ENCODE peak calls at places on chromosomes 1 and 21, in four cellular contexts. One of them, this sample, is unnamed.
A peak's percentile ranks its signal among the peaks of the same experiment; 100 is the strongest.

GRCh38 chr1:51961231-51961630 is 29.3 kb downstream of the RAB3B start:
- DNase-seq in foreskin fibroblast: no peak
- DNase-seq in uterus: no peak
- DNase-seq in esophagus squamous epithelium: no peak
- DNase-seq in this sample: no peak

GRCh38 chr1:92944901-92945747 is 16.1 kb downstream of the DIPK1A start:
- DNase-seq in foreskin fibroblast: no peak
- DNase-seq in uterus: no peak
- DNase-seq in esophagus squamous epithelium: no peak
- DNase-seq in this sample: no peak

GRCh38 chr1:167718926-167719691 is 2.7 kb upstream of the MPZL1 start:
- DNase-seq in foreskin fibroblast: no peak
- DNase-seq in uterus: no peak
- DNase-seq in esophagus squamous epithelium: no peak
- DNase-seq in this sample: no peak

GRCh38 chr21:39094087-39094785 is 89.0 kb downstream of the PSMG1 start:
- DNase-seq in foreskin fibroblast: no peak
- DNase-seq in uterus: no peak
- DNase-seq in esophagus squamous epithelium: no peak
- DNase-seq in this sample: no peak

GRCh38 chr21:41387824-41388223 is 26.0 kb downstream of the MX2 start:
- DNase-seq in foreskin fibroblast: no peak
- DNase-seq in uterus: no peak
- DNase-seq in esophagus squamous epithelium: no peak
- DNase-seq in this sample: no peak

GRCh38 chr1:210830034-210831028 is 303.6 kb downstream of the KCNH1 start:
- DNase-seq in foreskin fibroblast: no peak
- DNase-seq in uterus: no peak
- DNase-seq in esophagus squamous epithelium: no peak
- DNase-seq in this sample: no peak

GRCh38 chr21:35328856-35329455 is 279.9 kb upstream of the RUNX1 start:
- DNase-seq in foreskin fibroblast: no peak
- DNase-seq in uterus: no peak
- DNase-seq in esophagus squamous epithelium: no peak
- DNase-seq in this sample: no peak

GRCh38 chr1:241440904-241441303 is 78.7 kb downstream of the FH start:
- DNase-seq in foreskin fibroblast: peak; percentile 40
- DNase-seq in uterus: no peak
- DNase-seq in esophagus squamous epithelium: no peak
- DNase-seq in this sample: no peak

GRCh38 chr1:18158731-18159130 is 51.1 kb downstream of the IGSF21 start:
- DNase-seq in foreskin fibroblast: no peak
- DNase-seq in uterus: no peak
- DNase-seq in esophagus squamous epithelium: no peak
- DNase-seq in this sample: no peak

GRCh38 chr1:193019442-193020026 is 39.6 kb downstream of the UCHL5 start:
- DNase-seq in foreskin fibroblast: peak; percentile 30
- DNase-seq in uterus: no peak
- DNase-seq in esophagus squamous epithelium: no peak
- DNase-seq in this sample: peak; percentile 73

GRCh38 chr1:29696656-29697390 is 460.5 kb downstream of the PTPRU start:
- DNase-seq in foreskin fibroblast: no peak
- DNase-seq in uterus: no peak
- DNase-seq in esophagus squamous epithelium: no peak
- DNase-seq in this sample: no peak

GRCh38 chr1:12478612-12478985 is 139.4 kb downstream of the DHRS3 start:
- DNase-seq in foreskin fibroblast: no peak
- DNase-seq in uterus: peak; percentile 44
- DNase-seq in esophagus squamous epithelium: no peak
- DNase-seq in this sample: no peak

GRCh38 chr1:16907870-16908758 is 12.3 kb downstream of the RNU1-2 start:
- DNase-seq in foreskin fibroblast: no peak
- DNase-seq in uterus: no peak
- DNase-seq in esophagus squamous epithelium: no peak
- DNase-seq in this sample: no peak

GRCh38 chr1:244214009-244214967 is 163.2 kb downstream of the ZBTB18 start:
- DNase-seq in foreskin fibroblast: peak; percentile 97
- DNase-seq in uterus: peak; percentile 57
- DNase-seq in esophagus squamous epithelium: no peak
- DNase-seq in this sample: peak; percentile 99

GRCh38 chr1:151978910-151979309 is 14.7 kb downstream of the S100A10 start:
- DNase-seq in foreskin fibroblast: no peak
- DNase-seq in uterus: no peak
- DNase-seq in esophagus squamous epithelium: no peak
- DNase-seq in this sample: no peak

GRCh38 chr1:29120955-29121485 is 2.7 kb downstream of the TMEM200B start:
- DNase-seq in foreskin fibroblast: peak; percentile 35
- DNase-seq in uterus: peak; percentile 67
- DNase-seq in esophagus squamous epithelium: no peak
- DNase-seq in this sample: peak; percentile 38

GRCh38 chr1:77832889-77833288 is 53.4 kb downstream of the MIGA1 start:
- DNase-seq in foreskin fibroblast: peak; percentile 93
- DNase-seq in uterus: no peak
- DNase-seq in esophagus squamous epithelium: no peak
- DNase-seq in this sample: peak; percentile 95

GRCh38 chr1:224700915-224701531 is 84.9 kb downstream of the CNIH3 start:
- DNase-seq in foreskin fibroblast: no peak
- DNase-seq in uterus: no peak
- DNase-seq in esophagus squamous epithelium: no peak
- DNase-seq in this sample: no peak

GRCh38 chr1:43049487-43049886 is 90.8 kb upstream of the SLC2A1 start:
- DNase-seq in foreskin fibroblast: no peak
- DNase-seq in uterus: no peak
- DNase-seq in esophagus squamous epithelium: no peak
- DNase-seq in this sample: no peak

GRCh38 chr1:59379028-59379728 is 82.3 kb downstream of the FGGY start:
- DNase-seq in foreskin fibroblast: no peak
- DNase-seq in uterus: no peak
- DNase-seq in esophagus squamous epithelium: no peak
- DNase-seq in this sample: no peak

GRCh38 chr1:237205400-237206064 is 163.5 kb downstream of the RYR2 start:
- DNase-seq in foreskin fibroblast: no peak
- DNase-seq in uterus: peak; percentile 67
- DNase-seq in esophagus squamous epithelium: no peak
- DNase-seq in this sample: peak; percentile 6

GRCh38 chr1:23555949-23556640 is 3.2 kb downstream of the ID3 start:
- DNase-seq in foreskin fibroblast: peak; percentile 68
- DNase-seq in uterus: no peak
- DNase-seq in esophagus squamous epithelium: no peak
- DNase-seq in this sample: peak; percentile 87

GRCh38 chr1:201696217-201696761 is 132.7 kb upstream of the IPO9 start:
- DNase-seq in foreskin fibroblast: peak; percentile 97
- DNase-seq in uterus: peak; percentile 94
- DNase-seq in esophagus squamous epithelium: no peak
- DNase-seq in this sample: peak; percentile 93

GRCh38 chr1:166489670-166490436 is 323.1 kb upstream of the FAM78B start:
- DNase-seq in foreskin fibroblast: no peak
- DNase-seq in uterus: no peak
- DNase-seq in esophagus squamous epithelium: peak; percentile 6
- DNase-seq in this sample: no peak

GRCh38 chr21:41953831-41954653 is at the start of gene C2CD2:
- DNase-seq in foreskin fibroblast: peak; percentile 81
- DNase-seq in uterus: peak; percentile 75
- DNase-seq in esophagus squamous epithelium: no peak
- DNase-seq in this sample: peak; percentile 59

GRCh38 chr1:93448292-93448982 is 519 bp downstream of the FNBP1L start:
- DNase-seq in foreskin fibroblast: no peak
- DNase-seq in uterus: peak; percentile 56
- DNase-seq in esophagus squamous epithelium: no peak
- DNase-seq in this sample: peak; percentile 23

GRCh38 chr21:37878946-37879660 is 37.2 kb downstream of the KCNJ6 start:
- DNase-seq in foreskin fibroblast: peak; percentile 74
- DNase-seq in uterus: no peak
- DNase-seq in esophagus squamous epithelium: no peak
- DNase-seq in this sample: peak; percentile 79

GRCh38 chr1:67211589-67212563 is 45.6 kb downstream of the IL23R start:
- DNase-seq in foreskin fibroblast: no peak
- DNase-seq in uterus: no peak
- DNase-seq in esophagus squamous epithelium: no peak
- DNase-seq in this sample: peak; percentile 28

GRCh38 chr1:162855461-162856150 is 5.4 kb downstream of the CCDC190 start:
- DNase-seq in foreskin fibroblast: peak; percentile 64
- DNase-seq in uterus: no peak
- DNase-seq in esophagus squamous epithelium: no peak
- DNase-seq in this sample: peak; percentile 89

GRCh38 chr1:233599542-233600073 is 14.3 kb upstream of the KCNK1 start:
- DNase-seq in foreskin fibroblast: no peak
- DNase-seq in uterus: no peak
- DNase-seq in esophagus squamous epithelium: no peak
- DNase-seq in this sample: no peak

GRCh38 chr1:31376374-31377134 is 3.7 kb upstream of the FABP3 start:
- DNase-seq in foreskin fibroblast: peak; percentile 100
- DNase-seq in uterus: no peak
- DNase-seq in esophagus squamous epithelium: no peak
- DNase-seq in this sample: peak; percentile 95

GRCh38 chr1:184982002-184982954 is 8.0 kb upstream of the NIBAN1 start:
- DNase-seq in foreskin fibroblast: peak; percentile 61
- DNase-seq in uterus: peak; percentile 77
- DNase-seq in esophagus squamous epithelium: peak; percentile 12
- DNase-seq in this sample: peak; percentile 74

GRCh38 chr21:41640756-41641509 is 125.9 kb downstream of the RIPK4 start:
- DNase-seq in foreskin fibroblast: no peak
- DNase-seq in uterus: peak; percentile 28
- DNase-seq in esophagus squamous epithelium: no peak
- DNase-seq in this sample: peak; percentile 21

GRCh38 chr1:45892068-45892785 is 88.8 kb downstream of the MAST2 start:
- DNase-seq in foreskin fibroblast: peak; percentile 83
- DNase-seq in uterus: no peak
- DNase-seq in esophagus squamous epithelium: no peak
- DNase-seq in this sample: peak; percentile 96

GRCh38 chr1:62070384-62071011 is 124.2 kb upstream of the L1TD1 start:
- DNase-seq in foreskin fibroblast: peak; percentile 7
- DNase-seq in uterus: no peak
- DNase-seq in esophagus squamous epithelium: no peak
- DNase-seq in this sample: peak; percentile 44

GRCh38 chr21:15071012-15071411 is 6.2 kb upstream of the NRIP1 start:
- DNase-seq in foreskin fibroblast: no peak
- DNase-seq in uterus: no peak
- DNase-seq in esophagus squamous epithelium: no peak
- DNase-seq in this sample: no peak

GRCh38 chr1:164504699-164505098 is 54.3 kb upstream of the PBX1 start:
- DNase-seq in foreskin fibroblast: peak; percentile 42
- DNase-seq in uterus: no peak
- DNase-seq in esophagus squamous epithelium: no peak
- DNase-seq in this sample: no peak

GRCh38 chr1:221708076-221708571 is 33.8 kb downstream of the DUSP10 start:
- DNase-seq in foreskin fibroblast: no peak
- DNase-seq in uterus: no peak
- DNase-seq in esophagus squamous epithelium: no peak
- DNase-seq in this sample: no peak
- H3K4me3 ChIP-seq in foreskin fibroblast: no peak overlapping the region
- H3K4me3 ChIP-seq in uterus: no peak overlapping the region
- H3K4me3 ChIP-seq in esophagus squamous epithelium: no peak overlapping the region
- H3K4me3 ChIP-seq in this sample: no peak overlapping the region

DNA sequence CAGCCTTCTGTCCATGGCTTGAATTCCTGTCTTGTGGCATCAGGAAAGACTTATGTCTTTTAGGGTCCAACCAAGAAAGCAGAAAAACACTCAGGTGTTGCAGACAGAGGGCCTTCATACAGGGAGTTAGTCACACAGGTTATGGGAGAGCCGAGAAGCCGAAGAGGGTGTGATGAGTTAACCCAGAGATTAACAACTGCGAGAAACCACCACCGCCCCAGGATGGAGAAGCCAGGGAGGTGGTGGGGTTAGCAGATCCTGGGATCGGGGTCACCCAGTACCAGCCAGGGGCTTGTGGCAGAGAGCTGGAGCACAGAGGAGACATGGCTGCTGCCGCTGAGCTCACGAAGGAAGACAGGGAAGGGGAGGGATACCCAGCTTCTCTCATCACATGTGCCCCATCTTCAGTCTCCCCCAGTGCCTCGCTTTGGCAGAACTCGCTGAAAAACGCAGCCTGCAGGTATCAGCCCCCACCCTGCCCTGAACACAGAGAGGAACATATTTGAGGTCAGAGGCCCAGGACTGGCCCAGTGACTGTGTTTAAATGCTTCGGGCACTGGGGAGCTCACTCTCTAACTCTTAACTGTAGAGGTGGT is 58.7 kb downstream of the RUNX3 start:
- DNase-seq in foreskin fibroblast: no peak
- DNase-seq in uterus: no peak
- DNase-seq in esophagus squamous epithelium: no peak
- DNase-seq in this sample: no peak
- TF ChIP-seq CTCF in foreskin fibroblast: no peak
- TF ChIP-seq CTCF in uterus: no peak
- TF ChIP-seq CTCF in esophagus squamous epithelium: no peak
- TF ChIP-seq CTCF in this sample: no peak

GRCh38 chr1:154329152-154329521 is 3.8 kb downstream of the ATP8B2 start:
- DNase-seq in foreskin fibroblast: no peak
- DNase-seq in uterus: no peak
- DNase-seq in esophagus squamous epithelium: no peak
- DNase-seq in this sample: peak; percentile 82
- H3K4me3 ChIP-seq in foreskin fibroblast: peak overlapping the region; percentile 53
- H3K4me3 ChIP-seq in uterus: peak overlapping the region; percentile 34
- H3K4me3 ChIP-seq in esophagus squamous epithelium: peak overlapping the region; percentile 40
- H3K4me3 ChIP-seq in this sample: peak overlapping the region; percentile 35

GRCh38 chr1:180917306-180918065 is 4.8 kb downstream of the KIAA1614 start:
- DNase-seq in foreskin fibroblast: peak; percentile 61
- DNase-seq in uterus: no peak
- DNase-seq in esophagus squamous epithelium: no peak
- DNase-seq in this sample: no peak
- TF ChIP-seq CTCF in foreskin fibroblast: no peak
- TF ChIP-seq CTCF in uterus: no peak
- TF ChIP-seq CTCF in esophagus squamous epithelium: no peak
- TF ChIP-seq CTCF in this sample: peak; percentile 7

DNA sequence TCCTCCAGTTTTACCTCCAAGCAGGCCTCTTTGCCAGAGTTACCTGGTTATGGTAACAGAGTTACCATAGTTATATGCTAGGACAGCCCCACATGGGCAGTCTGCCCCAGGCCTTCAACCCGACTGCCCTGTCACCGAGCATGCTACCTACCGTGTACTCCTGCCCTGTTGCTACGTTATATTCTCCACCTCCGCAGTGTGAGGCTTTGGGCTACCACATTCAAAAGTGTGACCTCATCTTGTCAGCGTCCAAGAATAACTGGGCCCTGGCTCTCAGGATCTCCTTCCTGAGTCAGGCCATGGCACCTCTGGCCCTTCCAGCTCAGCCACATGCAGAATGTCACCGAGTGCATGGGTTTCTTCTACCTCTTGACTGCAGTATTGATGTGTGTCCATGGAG is 8.9 kb downstream of the MAPKAPK2 start:
- DNase-seq in foreskin fibroblast: no peak
- DNase-seq in uterus: no peak
- DNase-seq in esophagus squamous epithelium: no peak
- DNase-seq in this sample: peak; percentile 70
- H3K4me3 ChIP-seq in foreskin fibroblast: no peak overlapping the region
- H3K4me3 ChIP-seq in uterus: no peak overlapping the region
- H3K4me3 ChIP-seq in esophagus squamous epithelium: no peak overlapping the region
- H3K4me3 ChIP-seq in this sample: no peak overlapping the region